ENCODE peak calls at places on chromosomes 12 and 14, in ten cellular contexts. F, G, W, Y, C, S, X, B, O and M are unnamed samples.

GRCh38 chr12:70002097-70002911 is 177.3 kb downstream of the MYRFL start:
- DNase-seq in S (peak; percentile 63), F (no peak), C (no peak), W (no peak), O (no peak), Y (no peak), G (no peak), X (no peak), B (no peak), M (no peak)

GRCh38 chr12:70733385-70733784 is 96.2 kb upstream of the PTPRB start:
- DNase-seq in Y (no peak), W (no peak), C (no peak), F (no peak), B (peak; percentile 88), X (peak; percentile 73), O (peak; percentile 69), S (peak; percentile 84), G (peak; percentile 66), M (peak; percentile 63)

GRCh38 chr12:64218597-64218996 is 3.5 kb downstream of the KICS2 start:
- DNase-seq in W (no peak), X (peak; percentile 52), B (no peak), F (no peak), G (no peak), Y (no peak), C (no peak), O (no peak), S (no peak), M (no peak)

GRCh38 chr14:100067971-100068959 is 3.0 kb downstream of the EVL start:
- DNase-seq in F (peak; percentile 71), W (peak; percentile 65), O (no peak), B (peak; percentile 78), G (no peak), C (no peak), X (no peak), S (peak; percentile 39), Y (peak; percentile 88), M (peak; percentile 63)

GRCh38 chr14:54652188-54652889 is 85.4 kb downstream of the SAMD4A start:
- DNase-seq in C (peak; percentile 89), O (no peak), G (peak; percentile 98), B (peak; percentile 70), Y (no peak), X (no peak), S (peak; percentile 99), F (no peak), W (no peak), M (peak; percentile 88)

GRCh38 chr12:130847097-130847496 is 8.0 kb upstream of the STX2 start:
- DNase-seq in O (no peak), S (peak; percentile 21), C (no peak), X (no peak), G (no peak), W (no peak), Y (no peak), F (no peak), B (no peak), M (no peak)

GRCh38 chr12:76183459-76184186 is 99.1 kb upstream of the NAP1L1 start:
- DNase-seq in C (no peak), Y (no peak), S (peak; percentile 96), F (peak; percentile 8), X (no peak), O (no peak), G (peak; percentile 94), W (no peak), B (peak; percentile 19), M (no peak)

GRCh38 chr14:106883218-106883692 is 1356.9 kb downstream of the TMEM121 start:
- DNase-seq in Y (peak; percentile 25), X (no peak), W (no peak), F (peak; percentile 26), B (no peak), O (no peak), S (peak; percentile 0), G (no peak), C (no peak), M (no peak)

GRCh38 chr12:130186101-130186465 is 23.8 kb downstream of the FZD10 start:
- DNase-seq in F (no peak), G (no peak), W (no peak), O (no peak), S (no peak), B (no peak), C (no peak), Y (no peak), X (no peak), M (peak; percentile 36)